ENCODE peak calls at places on chromosomes 5 and 9, in four cellular contexts. G is activated B cell treated with CpG ODN at 0.5 μM for 24 hours, K is renal cortical epithelial cell, N is H9. X is an unnamed sample.

GRCh38 chr5:10513501-10514442 is 50.1 kb upstream of the ANKRD33B start:
- DNase-seq in K (peak; percentile 99), N (peak; percentile 83), G (no peak), X (peak; percentile 54)

GRCh38 chr9:110050925-110051355 is 157.0 kb downstream of the C9orf152 start:
- DNase-seq in G (no peak), N (no peak), K (peak; percentile 93), X (no peak)

GRCh38 chr9:121363586-121363961 is 6.5 kb downstream of the STOM start:
- DNase-seq in G (no peak), K (no peak), N (no peak), X (no peak)

GRCh38 chr9:2053883-2054845 is 39.0 kb downstream of the SMARCA2 start:
- DNase-seq in G (peak; percentile 27), K (peak; percentile 98), N (no peak), X (no peak)

GRCh38 chr9:15253197-15253596 is 53.8 kb downstream of the TTC39B start:
- DNase-seq in G (no peak), N (no peak), K (peak; percentile 19), X (no peak)

GRCh38 chr5:180127682-180128670 is 56.4 kb upstream of the RNF130 start:
- DNase-seq in N (peak; percentile 34), G (no peak), K (no peak), X (no peak)

GRCh38 chr9:99852617-99853016 is 30.9 kb downstream of the NR4A3 start:
- DNase-seq in G (no peak), K (no peak), N (no peak), X (no peak)

GRCh38 chr9:105441761-105442160 is 6.1 kb upstream of the FSD1L start:
- DNase-seq in K (no peak), G (no peak), N (no peak), X (no peak)

GRCh38 chr9:33498387-33498786 is 24.7 kb upstream of the NOL6 start:
- DNase-seq in G (no peak), K (peak; percentile 53), N (no peak), X (no peak)

GRCh38 chr5:130337179-130337888 is 433.1 kb downstream of the CHSY3 start:
- DNase-seq in K (peak; percentile 74), N (no peak), G (no peak), X (no peak)

GRCh38 chr9:135443811-135444470 is 35.6 kb upstream of the PPP1R26 start:
- DNase-seq in N (no peak), K (peak; percentile 19), G (no peak), X (no peak)

GRCh38 chr5:139644646-139645494 is 3.3 kb upstream of the CXXC5 start:
- DNase-seq in N (no peak), K (no peak), G (peak; percentile 12), X (no peak)

GRCh38 chr5:146785065-146785464 is 93.5 kb downstream of the PPP2R2B start:
- DNase-seq in N (no peak), G (no peak), K (no peak), X (no peak)

GRCh38 chr5:125719681-125720676 is 703.2 kb upstream of the GRAMD2B start:
- DNase-seq in N (no peak), K (peak; percentile 89), G (no peak), X (no peak)

GRCh38 chr5:181181650-181182565 is 23.1 kb downstream of the TRIM7 start:
- DNase-seq in N (peak; percentile 87), K (peak; percentile 66), G (no peak), X (peak; percentile 78)

GRCh38 chr5:175572922-175573321 is 84.9 kb upstream of the HRH2 start:
- DNase-seq in K (peak; percentile 41), G (no peak), N (no peak), X (no peak)

GRCh38 chr5:65776707-65777141 is 54.7 kb downstream of the NLN start:
- DNase-seq in K (no peak), G (no peak), N (no peak), X (no peak)

GRCh38 chr5:2574155-2574554 is 177.3 kb downstream of the IRX2 start:
- DNase-seq in G (no peak), K (peak; percentile 13), N (no peak), X (no peak)

GRCh38 chr5:44546283-44546682 is 157.1 kb upstream of the FGF10 start:
- DNase-seq in N (no peak), K (no peak), G (no peak), X (no peak)